ENCODE peak calls at places on chromosomes 12 and 14, in seven cellular contexts. One of them, this sample, is unnamed.

GRCh38 chr14:100393362-100393761 is 70.2 kb downstream of the SLC25A47 start:
- DNase-seq in activated naive CD4-positive, alpha-beta T cell: no peak
- DNase-seq in uterus: no peak
- DNase-seq in stimulated activated CD8-positive, alpha-beta memory T cell treated with anti-CD3 and anti-CD28 coated beads, Interleukin-15, amount 100 ng/mL, for 24 hours: no peak
- DNase-seq in aorta: no peak
- DNase-seq in esophagus squamous epithelium: no peak
- DNase-seq in right cardiac atrium: no peak
- DNase-seq in this sample: no peak

GRCh38 chr14:99033951-99034350 is 238.0 kb downstream of the BCL11B start:
- DNase-seq in aorta: no peak
- DNase-seq in stimulated activated CD8-positive, alpha-beta memory T cell treated with anti-CD3 and anti-CD28 coated beads, Interleukin-15, amount 100 ng/mL, for 24 hours: no peak
- DNase-seq in activated naive CD4-positive, alpha-beta T cell: no peak
- DNase-seq in esophagus squamous epithelium: no peak
- DNase-seq in right cardiac atrium: no peak
- DNase-seq in uterus: no peak
- DNase-seq in this sample: peak

GRCh38 chr14:95561001-95561412 is 26.2 kb downstream of the GLRX5 start:
- DNase-seq in esophagus squamous epithelium: peak
- DNase-seq in uterus: peak
- DNase-seq in activated naive CD4-positive, alpha-beta T cell: peak
- DNase-seq in right cardiac atrium: peak
- DNase-seq in stimulated activated CD8-positive, alpha-beta memory T cell treated with anti-CD3 and anti-CD28 coated beads, Interleukin-15, amount 100 ng/mL, for 24 hours: peak
- DNase-seq in aorta: peak
- DNase-seq in this sample: peak

GRCh38 chr12:96034631-96035282 is 630 bp downstream of the LTA4H start:
- DNase-seq in uterus: peak
- DNase-seq in esophagus squamous epithelium: no peak
- DNase-seq in stimulated activated CD8-positive, alpha-beta memory T cell treated with anti-CD3 and anti-CD28 coated beads, Interleukin-15, amount 100 ng/mL, for 24 hours: no peak
- DNase-seq in aorta: no peak
- DNase-seq in activated naive CD4-positive, alpha-beta T cell: no peak
- DNase-seq in right cardiac atrium: peak
- DNase-seq in this sample: peak

GRCh38 chr14:69845787-69846186 is 33.4 kb upstream of the SMOC1 start:
- DNase-seq in right cardiac atrium: no peak
- DNase-seq in aorta: no peak
- DNase-seq in activated naive CD4-positive, alpha-beta T cell: no peak
- DNase-seq in stimulated activated CD8-positive, alpha-beta memory T cell treated with anti-CD3 and anti-CD28 coated beads, Interleukin-15, amount 100 ng/mL, for 24 hours: no peak
- DNase-seq in esophagus squamous epithelium: no peak
- DNase-seq in uterus: no peak
- DNase-seq in this sample: peak

GRCh38 chr12:45587877-45588530 is 141.5 kb upstream of the ARID2 start:
- DNase-seq in uterus: no peak
- DNase-seq in esophagus squamous epithelium: no peak
- DNase-seq in right cardiac atrium: no peak
- DNase-seq in stimulated activated CD8-positive, alpha-beta memory T cell treated with anti-CD3 and anti-CD28 coated beads, Interleukin-15, amount 100 ng/mL, for 24 hours: no peak
- DNase-seq in activated naive CD4-positive, alpha-beta T cell: no peak
- DNase-seq in aorta: no peak
- DNase-seq in this sample: no peak

GRCh38 chr12:75979181-75979580 is 52.4 kb downstream of the PHLDA1 start:
- DNase-seq in esophagus squamous epithelium: no peak
- DNase-seq in stimulated activated CD8-positive, alpha-beta memory T cell treated with anti-CD3 and anti-CD28 coated beads, Interleukin-15, amount 100 ng/mL, for 24 hours: no peak
- DNase-seq in right cardiac atrium: no peak
- DNase-seq in activated naive CD4-positive, alpha-beta T cell: no peak
- DNase-seq in uterus: no peak
- DNase-seq in aorta: no peak
- DNase-seq in this sample: no peak

GRCh38 chr14:41297961-41298690 is 308.6 kb upstream of the LRFN5 start:
- DNase-seq in aorta: no peak
- DNase-seq in activated naive CD4-positive, alpha-beta T cell: no peak
- DNase-seq in right cardiac atrium: no peak
- DNase-seq in esophagus squamous epithelium: no peak
- DNase-seq in uterus: no peak
- DNase-seq in stimulated activated CD8-positive, alpha-beta memory T cell treated with anti-CD3 and anti-CD28 coated beads, Interleukin-15, amount 100 ng/mL, for 24 hours: no peak
- DNase-seq in this sample: no peak

GRCh38 chr12:66776974-66777373 is 98.1 kb upstream of the GRIP1 start:
- DNase-seq in stimulated activated CD8-positive, alpha-beta memory T cell treated with anti-CD3 and anti-CD28 coated beads, Interleukin-15, amount 100 ng/mL, for 24 hours: no peak
- DNase-seq in uterus: no peak
- DNase-seq in activated naive CD4-positive, alpha-beta T cell: no peak
- DNase-seq in aorta: no peak
- DNase-seq in right cardiac atrium: no peak
- DNase-seq in esophagus squamous epithelium: no peak
- DNase-seq in this sample: peak

GRCh38 chr12:31246470-31246850 is 79.5 kb downstream of the SINHCAF start:
- DNase-seq in activated naive CD4-positive, alpha-beta T cell: no peak
- DNase-seq in esophagus squamous epithelium: no peak
- DNase-seq in right cardiac atrium: no peak
- DNase-seq in aorta: no peak
- DNase-seq in uterus: no peak
- DNase-seq in stimulated activated CD8-positive, alpha-beta memory T cell treated with anti-CD3 and anti-CD28 coated beads, Interleukin-15, amount 100 ng/mL, for 24 hours: no peak
- DNase-seq in this sample: peak

GRCh38 chr12:67415473-67415872 is 146.3 kb downstream of the CAND1 start:
- DNase-seq in stimulated activated CD8-positive, alpha-beta memory T cell treated with anti-CD3 and anti-CD28 coated beads, Interleukin-15, amount 100 ng/mL, for 24 hours: no peak
- DNase-seq in esophagus squamous epithelium: no peak
- DNase-seq in uterus: no peak
- DNase-seq in right cardiac atrium: no peak
- DNase-seq in aorta: no peak
- DNase-seq in activated naive CD4-positive, alpha-beta T cell: no peak
- DNase-seq in this sample: no peak

GRCh38 chr14:53938126-53938671 is 18.4 kb downstream of the BMP4 start:
- DNase-seq in activated naive CD4-positive, alpha-beta T cell: no peak
- DNase-seq in stimulated activated CD8-positive, alpha-beta memory T cell treated with anti-CD3 and anti-CD28 coated beads, Interleukin-15, amount 100 ng/mL, for 24 hours: no peak
- DNase-seq in uterus: no peak
- DNase-seq in esophagus squamous epithelium: no peak
- DNase-seq in aorta: no peak
- DNase-seq in right cardiac atrium: no peak
- DNase-seq in this sample: no peak

GRCh38 chr12:3920378-3921141 is 47.4 kb upstream of the PARP11 start:
- DNase-seq in uterus: no peak
- DNase-seq in right cardiac atrium: no peak
- DNase-seq in aorta: no peak
- DNase-seq in stimulated activated CD8-positive, alpha-beta memory T cell treated with anti-CD3 and anti-CD28 coated beads, Interleukin-15, amount 100 ng/mL, for 24 hours: no peak
- DNase-seq in activated naive CD4-positive, alpha-beta T cell: no peak
- DNase-seq in esophagus squamous epithelium: no peak
- DNase-seq in this sample: no peak

GRCh38 chr12:104177663-104178501 is 37.7 kb upstream of the TXNRD1 start:
- DNase-seq in esophagus squamous epithelium: no peak
- DNase-seq in right cardiac atrium: peak
- DNase-seq in stimulated activated CD8-positive, alpha-beta memory T cell treated with anti-CD3 and anti-CD28 coated beads, Interleukin-15, amount 100 ng/mL, for 24 hours: no peak
- DNase-seq in aorta: peak
- DNase-seq in activated naive CD4-positive, alpha-beta T cell: no peak
- DNase-seq in uterus: peak
- DNase-seq in this sample: peak

GRCh38 chr12:38016606-38017005 is 300.0 kb upstream of the ALG10B start:
- DNase-seq in right cardiac atrium: no peak
- DNase-seq in aorta: no peak
- DNase-seq in uterus: no peak
- DNase-seq in esophagus squamous epithelium: no peak
- DNase-seq in stimulated activated CD8-positive, alpha-beta memory T cell treated with anti-CD3 and anti-CD28 coated beads, Interleukin-15, amount 100 ng/mL, for 24 hours: no peak
- DNase-seq in activated naive CD4-positive, alpha-beta T cell: no peak
- DNase-seq in this sample: no peak

GRCh38 chr12:47272412-47273190 is 192.8 kb upstream of the AMIGO2 start:
- DNase-seq in aorta: no peak
- DNase-seq in activated naive CD4-positive, alpha-beta T cell: no peak
- DNase-seq in esophagus squamous epithelium: no peak
- DNase-seq in stimulated activated CD8-positive, alpha-beta memory T cell treated with anti-CD3 and anti-CD28 coated beads, Interleukin-15, amount 100 ng/mL, for 24 hours: no peak
- DNase-seq in uterus: no peak
- DNase-seq in right cardiac atrium: no peak
- DNase-seq in this sample: peak

GRCh38 chr12:43675048-43675904 is 83.3 kb downstream of the PUS7L start:
- DNase-seq in right cardiac atrium: no peak
- DNase-seq in esophagus squamous epithelium: no peak
- DNase-seq in aorta: no peak
- DNase-seq in uterus: no peak
- DNase-seq in stimulated activated CD8-positive, alpha-beta memory T cell treated with anti-CD3 and anti-CD28 coated beads, Interleukin-15, amount 100 ng/mL, for 24 hours: no peak
- DNase-seq in activated naive CD4-positive, alpha-beta T cell: no peak
- DNase-seq in this sample: peak

GRCh38 chr12:51238037-51238509 is 553 bp upstream of the DAZAP2 start:
- DNase-seq in uterus: no peak
- DNase-seq in activated naive CD4-positive, alpha-beta T cell: no peak
- DNase-seq in esophagus squamous epithelium: no peak
- DNase-seq in stimulated activated CD8-positive, alpha-beta memory T cell treated with anti-CD3 and anti-CD28 coated beads, Interleukin-15, amount 100 ng/mL, for 24 hours: no peak
- DNase-seq in aorta: no peak
- DNase-seq in right cardiac atrium: no peak
- DNase-seq in this sample: no peak

GRCh38 chr12:95396849-95397498 is 77.0 kb upstream of the METAP2 start:
- DNase-seq in uterus: no peak
- DNase-seq in aorta: no peak
- DNase-seq in activated naive CD4-positive, alpha-beta T cell: no peak
- DNase-seq in stimulated activated CD8-positive, alpha-beta memory T cell treated with anti-CD3 and anti-CD28 coated beads, Interleukin-15, amount 100 ng/mL, for 24 hours: no peak
- DNase-seq in right cardiac atrium: no peak
- DNase-seq in esophagus squamous epithelium: no peak
- DNase-seq in this sample: no peak

GRCh38 chr14:104084251-104085002 is 1.1 kb upstream of the ASPG start:
- DNase-seq in aorta: no peak
- DNase-seq in activated naive CD4-positive, alpha-beta T cell: no peak
- DNase-seq in stimulated activated CD8-positive, alpha-beta memory T cell treated with anti-CD3 and anti-CD28 coated beads, Interleukin-15, amount 100 ng/mL, for 24 hours: no peak
- DNase-seq in esophagus squamous epithelium: no peak
- DNase-seq in uterus: no peak
- DNase-seq in right cardiac atrium: no peak
- DNase-seq in this sample: peak

GRCh38 chr12:57779736-57780135 is 2.9 kb upstream of the TSFM start:
- DNase-seq in activated naive CD4-positive, alpha-beta T cell: no peak
- DNase-seq in right cardiac atrium: no peak
- DNase-seq in aorta: no peak
- DNase-seq in esophagus squamous epithelium: no peak
- DNase-seq in stimulated activated CD8-positive, alpha-beta memory T cell treated with anti-CD3 and anti-CD28 coated beads, Interleukin-15, amount 100 ng/mL, for 24 hours: no peak
- DNase-seq in uterus: no peak
- DNase-seq in this sample: no peak

GRCh38 chr12:53055471-53056266 is 5.8 kb downstream of the TNS2 start:
- DNase-seq in esophagus squamous epithelium: no peak
- DNase-seq in stimulated activated CD8-positive, alpha-beta memory T cell treated with anti-CD3 and anti-CD28 coated beads, Interleukin-15, amount 100 ng/mL, for 24 hours: no peak
- DNase-seq in right cardiac atrium: peak
- DNase-seq in activated naive CD4-positive, alpha-beta T cell: no peak
- DNase-seq in uterus: no peak
- DNase-seq in aorta: peak
- DNase-seq in this sample: no peak

GRCh38 chr14:33052899-33053400 is 114.3 kb downstream of the NPAS3 start:
- DNase-seq in activated naive CD4-positive, alpha-beta T cell: no peak
- DNase-seq in uterus: no peak
- DNase-seq in right cardiac atrium: no peak
- DNase-seq in stimulated activated CD8-positive, alpha-beta memory T cell treated with anti-CD3 and anti-CD28 coated beads, Interleukin-15, amount 100 ng/mL, for 24 hours: no peak
- DNase-seq in esophagus squamous epithelium: no peak
- DNase-seq in aorta: no peak
- DNase-seq in this sample: no peak

GRCh38 chr12:105922670-105923102 is 216.1 kb downstream of the NUAK1 start:
- DNase-seq in uterus: no peak
- DNase-seq in stimulated activated CD8-positive, alpha-beta memory T cell treated with anti-CD3 and anti-CD28 coated beads, Interleukin-15, amount 100 ng/mL, for 24 hours: no peak
- DNase-seq in esophagus squamous epithelium: no peak
- DNase-seq in aorta: no peak
- DNase-seq in activated naive CD4-positive, alpha-beta T cell: no peak
- DNase-seq in right cardiac atrium: no peak
- DNase-seq in this sample: no peak

GRCh38 chr12:53052419-53053222 is 2.8 kb downstream of the TNS2 start:
- DNase-seq in stimulated activated CD8-positive, alpha-beta memory T cell treated with anti-CD3 and anti-CD28 coated beads, Interleukin-15, amount 100 ng/mL, for 24 hours: no peak
- DNase-seq in esophagus squamous epithelium: no peak
- DNase-seq in right cardiac atrium: peak
- DNase-seq in aorta: peak
- DNase-seq in uterus: peak
- DNase-seq in activated naive CD4-positive, alpha-beta T cell: no peak
- DNase-seq in this sample: peak

GRCh38 chr14:65072256-65072655 is 30.1 kb downstream of the MAX start:
- DNase-seq in esophagus squamous epithelium: no peak
- DNase-seq in uterus: no peak
- DNase-seq in aorta: no peak
- DNase-seq in stimulated activated CD8-positive, alpha-beta memory T cell treated with anti-CD3 and anti-CD28 coated beads, Interleukin-15, amount 100 ng/mL, for 24 hours: no peak
- DNase-seq in right cardiac atrium: no peak
- DNase-seq in activated naive CD4-positive, alpha-beta T cell: no peak
- DNase-seq in this sample: no peak

GRCh38 chr12:116276433-116277216 is 868 bp downstream of the MED13L start:
- DNase-seq in aorta: peak
- DNase-seq in stimulated activated CD8-positive, alpha-beta memory T cell treated with anti-CD3 and anti-CD28 coated beads, Interleukin-15, amount 100 ng/mL, for 24 hours: peak
- DNase-seq in activated naive CD4-positive, alpha-beta T cell: peak
- DNase-seq in uterus: peak
- DNase-seq in right cardiac atrium: peak
- DNase-seq in esophagus squamous epithelium: peak
- DNase-seq in this sample: peak

GRCh38 chr14:52879958-52880357 is 70.9 kb downstream of the FERMT2 start:
- DNase-seq in uterus: no peak
- DNase-seq in aorta: no peak
- DNase-seq in activated naive CD4-positive, alpha-beta T cell: no peak
- DNase-seq in stimulated activated CD8-positive, alpha-beta memory T cell treated with anti-CD3 and anti-CD28 coated beads, Interleukin-15, amount 100 ng/mL, for 24 hours: no peak
- DNase-seq in esophagus squamous epithelium: no peak
- DNase-seq in right cardiac atrium: no peak
- DNase-seq in this sample: no peak

GRCh38 chr12:118061876-118062791 is 1.2 kb upstream of the WSB2 start:
- DNase-seq in esophagus squamous epithelium: no peak
- DNase-seq in aorta: peak
- DNase-seq in uterus: peak
- DNase-seq in right cardiac atrium: peak
- DNase-seq in activated naive CD4-positive, alpha-beta T cell: no peak
- DNase-seq in stimulated activated CD8-positive, alpha-beta memory T cell treated with anti-CD3 and anti-CD28 coated beads, Interleukin-15, amount 100 ng/mL, for 24 hours: no peak
- DNase-seq in this sample: peak

GRCh38 chr14:28635387-28635786 is 131.2 kb upstream of the FOXG1 start:
- DNase-seq in stimulated activated CD8-positive, alpha-beta memory T cell treated with anti-CD3 and anti-CD28 coated beads, Interleukin-15, amount 100 ng/mL, for 24 hours: no peak
- DNase-seq in esophagus squamous epithelium: no peak
- DNase-seq in right cardiac atrium: no peak
- DNase-seq in uterus: no peak
- DNase-seq in aorta: no peak
- DNase-seq in activated naive CD4-positive, alpha-beta T cell: no peak
- DNase-seq in this sample: no peak

GRCh38 chr12:55970775-55971174 is 3.1 kb upstream of the RAB5B start:
- DNase-seq in right cardiac atrium: no peak
- DNase-seq in esophagus squamous epithelium: no peak
- DNase-seq in aorta: no peak
- DNase-seq in uterus: no peak
- DNase-seq in activated naive CD4-positive, alpha-beta T cell: no peak
- DNase-seq in stimulated activated CD8-positive, alpha-beta memory T cell treated with anti-CD3 and anti-CD28 coated beads, Interleukin-15, amount 100 ng/mL, for 24 hours: no peak
- DNase-seq in this sample: no peak

GRCh38 chr14:100147691-100148464 is 11.6 kb downstream of the DEGS2 start:
- DNase-seq in activated naive CD4-positive, alpha-beta T cell: no peak
- DNase-seq in esophagus squamous epithelium: no peak
- DNase-seq in right cardiac atrium: no peak
- DNase-seq in stimulated activated CD8-positive, alpha-beta memory T cell treated with anti-CD3 and anti-CD28 coated beads, Interleukin-15, amount 100 ng/mL, for 24 hours: no peak
- DNase-seq in uterus: no peak
- DNase-seq in aorta: no peak
- DNase-seq in this sample: no peak

GRCh38 chr12:18683603-18684002 is 54.2 kb downstream of the PLCZ1 start:
- DNase-seq in esophagus squamous epithelium: no peak
- DNase-seq in right cardiac atrium: no peak
- DNase-seq in stimulated activated CD8-positive, alpha-beta memory T cell treated with anti-CD3 and anti-CD28 coated beads, Interleukin-15, amount 100 ng/mL, for 24 hours: no peak
- DNase-seq in activated naive CD4-positive, alpha-beta T cell: no peak
- DNase-seq in aorta: no peak
- DNase-seq in uterus: no peak
- DNase-seq in this sample: no peak

GRCh38 chr14:49766839-49767238 is 1.1 kb upstream of the KLHDC2 start:
- DNase-seq in aorta: no peak
- DNase-seq in activated naive CD4-positive, alpha-beta T cell: no peak
- DNase-seq in esophagus squamous epithelium: no peak
- DNase-seq in uterus: no peak
- DNase-seq in stimulated activated CD8-positive, alpha-beta memory T cell treated with anti-CD3 and anti-CD28 coated beads, Interleukin-15, amount 100 ng/mL, for 24 hours: no peak
- DNase-seq in right cardiac atrium: no peak
- DNase-seq in this sample: no peak